ENCODE peak calls at places on chromosomes 5 and 9, in ten cellular contexts. One of them, this sample, is unnamed. For H3K9me3, the result is how much of the 10 kb centered on the place peaks cover.

GRCh38 chr9:95533996-95534680 is 17.4 kb upstream of the PTCH1 start:
- DNase-seq in endodermal cell: no peak
- DNase-seq in prostate gland: no peak
- DNase-seq in right atrium auricular region: no peak
- DNase-seq in fibroblast of lung: no peak
- DNase-seq in keratinocyte: no peak
- DNase-seq in pancreas: no peak
- DNase-seq in vagina: no peak
- DNase-seq in tibial nerve: no peak
- DNase-seq in body of pancreas: no peak
- DNase-seq in this sample: no peak

GRCh38 chr9:98191615-98192502 is 578 bp downstream of the CORO2A start:
- DNase-seq in prostate gland: peak
- DNase-seq in body of pancreas: peak
- DNase-seq in tibial nerve: no peak
- DNase-seq in right atrium auricular region: no peak
- DNase-seq in keratinocyte: no peak
- DNase-seq in vagina: no peak
- DNase-seq in fibroblast of lung: no peak
- DNase-seq in endodermal cell: peak
- DNase-seq in pancreas: peak
- DNase-seq in this sample: peak

GRCh38 chr5:129771058-129771838 is 23.4 kb downstream of the MINAR2 start:
- DNase-seq in right atrium auricular region: no peak
- DNase-seq in body of pancreas: peak
- DNase-seq in fibroblast of lung: peak
- DNase-seq in tibial nerve: peak
- DNase-seq in endodermal cell: peak
- DNase-seq in keratinocyte: peak
- DNase-seq in prostate gland: peak
- DNase-seq in vagina: no peak
- DNase-seq in pancreas: peak
- DNase-seq in this sample: peak

GRCh38 chr5:100706796-100707195 is 171.6 kb downstream of the FAM174A start:
- DNase-seq in pancreas: no peak
- DNase-seq in right atrium auricular region: no peak
- DNase-seq in prostate gland: no peak
- DNase-seq in fibroblast of lung: peak
- DNase-seq in endodermal cell: no peak
- DNase-seq in vagina: no peak
- DNase-seq in body of pancreas: no peak
- DNase-seq in tibial nerve: no peak
- DNase-seq in keratinocyte: no peak
- DNase-seq in this sample: no peak

GRCh38 chr5:96934695-96935555 is 955 bp upstream of the LNPEP start:
- DNase-seq in right atrium auricular region: peak
- DNase-seq in prostate gland: peak
- DNase-seq in pancreas: peak
- DNase-seq in fibroblast of lung: peak
- DNase-seq in body of pancreas: peak
- DNase-seq in vagina: no peak
- DNase-seq in endodermal cell: peak
- DNase-seq in tibial nerve: peak
- DNase-seq in keratinocyte: peak
- DNase-seq in this sample: peak

GRCh38 chr5:75626959-75627358 is 15.7 kb downstream of the ANKDD1B start:
- DNase-seq in pancreas: no peak
- DNase-seq in fibroblast of lung: no peak
- DNase-seq in endodermal cell: no peak
- DNase-seq in right atrium auricular region: no peak
- DNase-seq in prostate gland: no peak
- DNase-seq in keratinocyte: no peak
- DNase-seq in vagina: no peak
- DNase-seq in body of pancreas: no peak
- DNase-seq in tibial nerve: no peak
- DNase-seq in this sample: no peak

GRCh38 chr5:59685806-59686205 is 207.7 kb downstream of the PDE4D start:
- DNase-seq in vagina: no peak
- DNase-seq in pancreas: no peak
- DNase-seq in keratinocyte: no peak
- DNase-seq in fibroblast of lung: peak
- DNase-seq in prostate gland: no peak
- DNase-seq in tibial nerve: no peak
- DNase-seq in endodermal cell: no peak
- DNase-seq in right atrium auricular region: no peak
- DNase-seq in body of pancreas: no peak
- DNase-seq in this sample: no peak

GRCh38 chr5:100311811-100312210 is 223.4 kb upstream of the FAM174A start:
- DNase-seq in prostate gland: no peak
- DNase-seq in tibial nerve: no peak
- DNase-seq in vagina: no peak
- DNase-seq in endodermal cell: no peak
- DNase-seq in keratinocyte: no peak
- DNase-seq in fibroblast of lung: peak
- DNase-seq in right atrium auricular region: no peak
- DNase-seq in body of pancreas: no peak
- DNase-seq in pancreas: no peak
- DNase-seq in this sample: no peak

GRCh38 chr5:9455826-9456434 is 89.9 kb downstream of the SEMA5A start:
- DNase-seq in vagina: no peak
- DNase-seq in body of pancreas: no peak
- DNase-seq in endodermal cell: peak
- DNase-seq in right atrium auricular region: no peak
- DNase-seq in tibial nerve: no peak
- DNase-seq in keratinocyte: no peak
- DNase-seq in prostate gland: no peak
- DNase-seq in pancreas: no peak
- DNase-seq in fibroblast of lung: no peak
- DNase-seq in this sample: no peak

GRCh38 chr5:54883374-54884194 is 101.8 kb downstream of the ESM1 start:
- DNase-seq in body of pancreas: peak
- DNase-seq in right atrium auricular region: no peak
- DNase-seq in prostate gland: peak
- DNase-seq in pancreas: peak
- DNase-seq in fibroblast of lung: peak
- DNase-seq in tibial nerve: peak
- DNase-seq in vagina: no peak
- DNase-seq in endodermal cell: peak
- DNase-seq in keratinocyte: no peak
- DNase-seq in this sample: no peak

GRCh38 chr9:79812507-79813261 is 240.9 kb downstream of the TLE4 start:
- DNase-seq in right atrium auricular region: no peak
- DNase-seq in body of pancreas: no peak
- DNase-seq in keratinocyte: no peak
- DNase-seq in vagina: no peak
- DNase-seq in fibroblast of lung: no peak
- DNase-seq in prostate gland: no peak
- DNase-seq in pancreas: no peak
- DNase-seq in endodermal cell: no peak
- DNase-seq in tibial nerve: no peak
- DNase-seq in this sample: no peak

GRCh38 chr9:11417782-11418181 is 805.0 kb upstream of the PTPRD start:
- DNase-seq in fibroblast of lung: no peak
- DNase-seq in right atrium auricular region: no peak
- DNase-seq in body of pancreas: no peak
- DNase-seq in keratinocyte: no peak
- DNase-seq in vagina: no peak
- DNase-seq in endodermal cell: no peak
- DNase-seq in pancreas: no peak
- DNase-seq in prostate gland: no peak
- DNase-seq in tibial nerve: no peak
- DNase-seq in this sample: no peak

GRCh38 chr5:132447196-132447595 is 43.4 kb downstream of the IRF1 start:
- DNase-seq in pancreas: no peak
- DNase-seq in prostate gland: no peak
- DNase-seq in fibroblast of lung: no peak
- DNase-seq in tibial nerve: no peak
- DNase-seq in vagina: no peak
- DNase-seq in endodermal cell: no peak
- DNase-seq in body of pancreas: no peak
- DNase-seq in keratinocyte: no peak
- DNase-seq in right atrium auricular region: no peak
- DNase-seq in this sample: no peak

GRCh38 chr5:132444841-132445639 is 45.5 kb downstream of the IRF1 start:
- DNase-seq in pancreas: no peak
- DNase-seq in endodermal cell: no peak
- DNase-seq in prostate gland: no peak
- DNase-seq in body of pancreas: no peak
- DNase-seq in fibroblast of lung: no peak
- DNase-seq in keratinocyte: peak
- DNase-seq in right atrium auricular region: no peak
- DNase-seq in vagina: no peak
- DNase-seq in tibial nerve: no peak
- DNase-seq in this sample: no peak

GRCh38 chr5:132445640-132445923 is 45.0 kb downstream of the IRF1 start:
- DNase-seq in tibial nerve: no peak
- DNase-seq in fibroblast of lung: no peak
- DNase-seq in body of pancreas: no peak
- DNase-seq in right atrium auricular region: no peak
- DNase-seq in prostate gland: no peak
- DNase-seq in pancreas: no peak
- DNase-seq in endodermal cell: peak
- DNase-seq in vagina: no peak
- DNase-seq in keratinocyte: peak
- DNase-seq in this sample: no peak

GRCh38 chr5:132446621-132447020 is 44.0 kb downstream of the IRF1 start:
- DNase-seq in body of pancreas: peak
- DNase-seq in right atrium auricular region: peak
- DNase-seq in fibroblast of lung: peak
- DNase-seq in endodermal cell: no peak
- DNase-seq in vagina: no peak
- DNase-seq in pancreas: peak
- DNase-seq in prostate gland: peak
- DNase-seq in keratinocyte: no peak
- DNase-seq in tibial nerve: peak
- DNase-seq in this sample: no peak

DNA sequence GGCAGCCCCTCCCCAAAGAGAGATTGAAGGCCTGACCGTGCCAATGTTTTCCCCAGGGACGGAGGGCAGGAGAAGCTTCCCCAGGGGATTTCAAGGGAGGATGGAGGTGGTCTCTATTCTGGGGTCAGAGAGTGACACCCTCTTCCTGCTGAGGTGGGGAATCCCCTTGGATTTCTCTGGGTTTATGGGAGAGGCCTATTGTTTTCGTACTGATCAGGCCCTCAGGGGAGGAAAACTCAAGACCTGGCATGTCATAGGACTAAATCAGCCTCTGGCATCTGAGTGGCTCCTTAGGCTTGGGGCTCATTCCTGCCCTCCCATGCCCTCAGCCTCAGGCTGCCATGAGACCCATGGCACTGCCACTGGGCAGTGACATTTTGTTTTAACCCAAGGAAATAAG is 44.6 kb downstream of the IRF1 start:
- DNase-seq in pancreas: no peak
- DNase-seq in vagina: no peak
- DNase-seq in prostate gland: no peak
- DNase-seq in fibroblast of lung: no peak
- DNase-seq in body of pancreas: no peak
- DNase-seq in endodermal cell: no peak
- DNase-seq in keratinocyte: peak
- DNase-seq in tibial nerve: no peak
- DNase-seq in right atrium auricular region: no peak
- DNase-seq in this sample: no peak
- H3K9me3 ChIP-seq in pancreas: under half
- H3K9me3 ChIP-seq in vagina: under half
- H3K9me3 ChIP-seq in prostate gland: under half
- H3K9me3 ChIP-seq in fibroblast of lung: under half
- H3K9me3 ChIP-seq in body of pancreas: under half
- H3K9me3 ChIP-seq in endodermal cell: under half
- H3K9me3 ChIP-seq in keratinocyte: under half
- H3K9me3 ChIP-seq in tibial nerve: under half
- H3K9me3 ChIP-seq in right atrium auricular region: under half
- H3K9me3 ChIP-seq in this sample: under half

GRCh38 chr9:36018129-36018528 is 18.6 kb upstream of the RECK start:
- DNase-seq in vagina: no peak
- DNase-seq in pancreas: no peak
- DNase-seq in endodermal cell: no peak
- DNase-seq in right atrium auricular region: no peak
- DNase-seq in keratinocyte: no peak
- DNase-seq in fibroblast of lung: no peak
- DNase-seq in body of pancreas: no peak
- DNase-seq in tibial nerve: no peak
- DNase-seq in prostate gland: no peak
- DNase-seq in this sample: no peak
- H3K9me3 ChIP-seq in vagina: under half
- H3K9me3 ChIP-seq in pancreas: under half
- H3K9me3 ChIP-seq in endodermal cell: under half
- H3K9me3 ChIP-seq in right atrium auricular region: under half
- H3K9me3 ChIP-seq in keratinocyte: under half
- H3K9me3 ChIP-seq in fibroblast of lung: under half
- H3K9me3 ChIP-seq in body of pancreas: under half
- H3K9me3 ChIP-seq in tibial nerve: under half
- H3K9me3 ChIP-seq in prostate gland: under half
- H3K9me3 ChIP-seq in this sample: under half

GRCh38 chr9:40909821-40910220 is 218.7 kb downstream of the FOXD4L6 start:
- DNase-seq in right atrium auricular region: no peak
- DNase-seq in prostate gland: no peak
- DNase-seq in body of pancreas: no peak
- DNase-seq in pancreas: no peak
- DNase-seq in fibroblast of lung: no peak
- DNase-seq in keratinocyte: no peak
- DNase-seq in tibial nerve: no peak
- DNase-seq in vagina: peak
- DNase-seq in endodermal cell: no peak
- DNase-seq in this sample: no peak
- H3K9me3 ChIP-seq in right atrium auricular region: under half
- H3K9me3 ChIP-seq in prostate gland: under half
- H3K9me3 ChIP-seq in body of pancreas: half or more
- H3K9me3 ChIP-seq in pancreas: under half
- H3K9me3 ChIP-seq in fibroblast of lung: under half
- H3K9me3 ChIP-seq in keratinocyte: under half
- H3K9me3 ChIP-seq in tibial nerve: under half
- H3K9me3 ChIP-seq in vagina: half or more
- H3K9me3 ChIP-seq in endodermal cell: half or more
- H3K9me3 ChIP-seq in this sample: half or more

DNA sequence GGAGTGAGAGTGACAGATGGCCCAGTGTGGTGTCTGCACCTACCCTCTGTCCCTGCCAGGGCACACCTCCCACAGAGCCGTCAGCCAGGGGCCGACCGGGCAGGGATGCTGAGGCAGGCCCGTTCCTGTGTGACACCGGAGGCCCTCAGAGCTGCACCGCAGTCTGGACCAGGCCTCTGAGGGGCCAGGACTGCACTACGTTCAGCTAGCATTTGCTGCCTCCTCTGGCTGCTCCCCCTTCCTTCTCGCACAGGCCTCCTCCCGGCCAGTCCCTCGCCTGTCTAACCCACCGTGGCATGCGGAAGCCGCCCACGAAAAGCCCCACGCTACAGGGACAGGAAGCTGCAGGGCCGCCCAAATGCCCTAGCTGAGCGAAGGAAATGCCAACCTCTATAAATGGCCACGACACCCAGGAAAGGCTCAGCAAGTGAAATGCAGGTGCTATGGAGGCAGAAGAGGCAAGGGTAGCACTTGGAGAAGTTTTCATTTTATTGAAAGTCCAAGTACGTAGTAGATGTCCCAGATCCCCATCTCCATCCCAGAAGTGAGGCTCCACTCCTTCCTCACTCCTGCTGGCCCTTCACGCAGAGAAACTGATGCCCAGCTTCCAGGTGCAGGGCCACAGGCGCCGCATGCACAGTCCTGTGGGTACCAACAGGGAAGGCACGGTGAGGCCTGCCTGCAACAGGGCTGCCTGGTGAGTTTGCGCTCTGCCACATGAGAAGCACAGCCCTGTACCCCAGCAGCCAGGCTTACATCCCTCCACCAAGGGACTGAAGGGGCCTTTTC is 38.7 kb downstream of the MAPK9 start:
- DNase-seq in body of pancreas: no peak
- DNase-seq in tibial nerve: no peak
- DNase-seq in prostate gland: no peak
- DNase-seq in endodermal cell: peak
- DNase-seq in vagina: no peak
- DNase-seq in right atrium auricular region: no peak
- DNase-seq in keratinocyte: no peak
- DNase-seq in fibroblast of lung: no peak
- DNase-seq in pancreas: no peak
- DNase-seq in this sample: no peak
- H3K9me3 ChIP-seq in body of pancreas: half or more
- H3K9me3 ChIP-seq in tibial nerve: under half
- H3K9me3 ChIP-seq in prostate gland: under half
- H3K9me3 ChIP-seq in endodermal cell: half or more
- H3K9me3 ChIP-seq in vagina: half or more
- H3K9me3 ChIP-seq in right atrium auricular region: under half
- H3K9me3 ChIP-seq in keratinocyte: half or more
- H3K9me3 ChIP-seq in fibroblast of lung: under half
- H3K9me3 ChIP-seq in pancreas: under half
- H3K9me3 ChIP-seq in this sample: half or more

This sample was measured in naive thymus-derived CD4-positive, alpha-beta T cell.